ENCODE peak calls at places on chromosomes 13 and 19, in ten cellular contexts. U is stimulated activated CD4-positive, alpha-beta T cell treated with anti-CD3 and anti-CD28 coated beads, Interleukin-4, amount 100 ng/mL, for 48 hours; M is HuH-7.5; K is skeletal muscle cell; L is WERI-Rb-1; J is HS-5; D is NCI-H2029 treated with DMSO at 0.1 percent for 48 hours; N is EL; Q is frontal cortex; X is GDM1. C is an unnamed sample.

GRCh38 chr13:50323440-50324070 is 308.3 kb downstream of the KCNRG start:
- DNase-seq in U (no peak), M (no peak), K (peak), L (no peak), J (peak), D (no peak), N (peak), Q (no peak), X (no peak), C (no peak)

GRCh38 chr19:48968179-48968661 is 3.1 kb downstream of the FTL start:
- DNase-seq in U (no peak), M (no peak), K (no peak), L (no peak), J (no peak), D (no peak), N (peak), Q (no peak), X (no peak), C (no peak)

GRCh38 chr13:30905932-30906383 is at the start of gene MEDAG:
- DNase-seq in U (no peak), M (no peak), K (peak), L (no peak), J (no peak), D (no peak), N (peak), Q (no peak), X (no peak), C (no peak)

GRCh38 chr13:31587696-31588266 is 151.5 kb upstream of the RXFP2 start:
- DNase-seq in U (no peak), M (no peak), K (peak), L (no peak), J (no peak), D (no peak), N (no peak), Q (no peak), X (no peak), C (no peak)

GRCh38 chr13:37640499-37640898 is 41.9 kb upstream of the POSTN start:
- DNase-seq in U (no peak), M (no peak), K (no peak), L (peak), J (no peak), D (no peak), N (peak), Q (peak), X (no peak), C (no peak)

GRCh38 chr13:59677966-59678814 is 485.5 kb downstream of the DIAPH3 start:
- DNase-seq in U (no peak), M (peak), K (peak), L (no peak), J (no peak), D (peak), N (peak), Q (peak), X (peak), C (no peak)

GRCh38 chr13:98846521-98846920 is 94.0 kb upstream of the SLC15A1 start:
- DNase-seq in U (no peak), M (no peak), K (no peak), L (no peak), J (no peak), D (no peak), N (no peak), Q (no peak), X (no peak), C (no peak)

GRCh38 chr19:47274891-47275865 is 493 bp downstream of the INAFM1 start:
- DNase-seq in U (no peak), M (no peak), K (no peak), L (peak), J (no peak), D (no peak), N (no peak), Q (peak), X (no peak), C (peak)

GRCh38 chr13:73657821-73658540 is 476.2 kb downstream of the KLF12 start:
- DNase-seq in U (no peak), M (no peak), K (no peak), L (no peak), J (no peak), D (no peak), N (peak), Q (peak), X (no peak), C (no peak)

GRCh38 chr19:11577451-11578341 is at the start of gene ACP5:
- DNase-seq in U (no peak), M (no peak), K (no peak), L (peak), J (no peak), D (no peak), N (no peak), Q (no peak), X (no peak), C (no peak)

GRCh38 chr19:2488942-2489731 is 13.2 kb downstream of the GADD45B start:
- DNase-seq in U (no peak), M (peak), K (no peak), L (no peak), J (no peak), D (peak), N (peak), Q (peak), X (no peak), C (peak)

GRCh38 chr19:46791944-46792343 is 3.5 kb upstream of the SLC1A5 start:
- DNase-seq in U (no peak), M (no peak), K (no peak), L (no peak), J (no peak), D (no peak), N (peak), Q (no peak), X (no peak), C (no peak)

GRCh38 chr13:101447852-101448251 is 4.6 kb upstream of the ITGBL1 start:
- DNase-seq in U (no peak), M (no peak), K (no peak), L (peak), J (no peak), D (no peak), N (peak), Q (no peak), X (no peak), C (no peak)

GRCh38 chr13:57633141-57633949 is 1.8 kb downstream of the PCDH17 start:
- DNase-seq in U (no peak), M (no peak), K (no peak), L (no peak), J (no peak), D (no peak), N (no peak), Q (peak), X (no peak), C (peak)

GRCh38 chr13:23516190-23516589 is 54.0 kb upstream of the TNFRSF19 start:
- DNase-seq in U (no peak), M (no peak), K (no peak), L (no peak), J (no peak), D (no peak), N (no peak), Q (no peak), X (no peak), C (no peak)

GRCh38 chr19:33509774-33510173 is 11.8 kb downstream of the PEPD start:
- DNase-seq in U (no peak), M (no peak), K (no peak), L (no peak), J (no peak), D (no peak), N (no peak), Q (no peak), X (no peak), C (no peak)

GRCh38 chr19:35529241-35530218 is 1.4 kb upstream of the SBSN start:
- DNase-seq in U (no peak), M (no peak), K (no peak), L (no peak), J (no peak), D (no peak), N (no peak), Q (no peak), X (no peak), C (no peak)

GRCh38 chr19:11560404-11560988 is 1.5 kb upstream of the ELOF1 start:
- DNase-seq in U (no peak), M (peak), K (peak), L (peak), J (no peak), D (peak), N (peak), Q (peak), X (peak), C (peak)

GRCh38 chr19:10219678-10220077 is 11.5 kb downstream of the S1PR2 start:
- DNase-seq in U (no peak), M (peak), K (no peak), L (no peak), J (no peak), D (peak), N (peak), Q (no peak), X (no peak), C (no peak)

GRCh38 chr13:44317752-44318550 is 55.7 kb upstream of the SERP2 start:
- DNase-seq in U (no peak), M (no peak), K (peak), L (no peak), J (no peak), D (no peak), N (peak), Q (no peak), X (no peak), C (no peak)

GRCh38 chr19:36973021-36973843 is 57.1 kb downstream of the ZNF568 start:
- DNase-seq in U (peak), M (peak), K (peak), L (peak), J (no peak), D (peak), N (peak), Q (peak), X (no peak), C (peak)

GRCh38 chr13:88586263-88586662 is 915.1 kb downstream of the SLITRK5 start:
- DNase-seq in U (no peak), M (no peak), K (no peak), L (no peak), J (no peak), D (no peak), N (no peak), Q (no peak), X (no peak), C (no peak)

GRCh38 chr19:17671906-17672305 is 16.2 kb downstream of the UNC13A start:
- DNase-seq in U (peak), M (no peak), K (no peak), L (peak), J (no peak), D (no peak), N (peak), Q (no peak), X (no peak), C (no peak)

GRCh38 chr13:42272115-42272756 is at the start of gene AKAP11:
- DNase-seq in U (peak), M (peak), K (peak), L (peak), J (no peak), D (no peak), N (peak), Q (no peak), X (peak), C (peak)

GRCh38 chr13:105471683-105472082 is 1063.8 kb downstream of the EFNB2 start:
- DNase-seq in U (no peak), M (no peak), K (peak), L (no peak), J (peak), D (no peak), N (no peak), Q (no peak), X (no peak), C (no peak)

GRCh38 chr19:18437481-18438330 is at the start of gene ISYNA1:
- DNase-seq in U (no peak), M (no peak), K (no peak), L (peak), J (no peak), D (no peak), N (peak), Q (peak), X (peak), C (peak)

GRCh38 chr19:4499318-4499717 is 19.0 kb downstream of the PLIN4 start:
- DNase-seq in U (no peak), M (no peak), K (no peak), L (no peak), J (no peak), D (no peak), N (no peak), Q (no peak), X (no peak), C (no peak)

GRCh38 chr19:44072543-44073401 is 813 bp downstream of the ZNF284 start:
- DNase-seq in U (no peak), M (peak), K (no peak), L (peak), J (no peak), D (no peak), N (peak), Q (peak), X (no peak), C (no peak)

GRCh38 chr13:87355451-87355850 is 315.7 kb upstream of the SLITRK5 start:
- DNase-seq in U (no peak), M (no peak), K (no peak), L (no peak), J (no peak), D (no peak), N (no peak), Q (no peak), X (no peak), C (no peak)

GRCh38 chr13:40447857-40448256 is 218.6 kb downstream of the FOXO1 start:
- DNase-seq in U (no peak), M (no peak), K (no peak), L (no peak), J (no peak), D (no peak), N (no peak), Q (no peak), X (no peak), C (no peak)

GRCh38 chr19:19171821-19172532 is 1.9 kb upstream of the MEF2B start:
- DNase-seq in U (no peak), M (peak), K (peak), L (no peak), J (no peak), D (no peak), N (peak), Q (no peak), X (no peak), C (no peak)

GRCh38 chr19:35995655-35995993 is 636 bp downstream of the SDHAF1 start:
- DNase-seq in U (peak), M (peak), K (no peak), L (peak), J (no peak), D (no peak), N (peak), Q (no peak), X (peak), C (peak)